ENCODE peak calls at places on chromosomes 12 and 14, in nine cellular contexts. M is NCI-H1105; R is activated gamma-delta T cell treated with Interleukin-2 at 50 U/mL for 16 hours; G is smooth muscle cell of the brain vasculature; Q is body of pancreas; O is myocyte; W is GM19239; Z is neural progenitor cell; C is activated T-helper 9 cell treated with anti-CD3 and anti-CD28 coated beads, Interleukin-2, amount 50 U/mL, for 16 hours. D is an unnamed sample.

GRCh38 chr14:53509845-53510244 is 356.7 kb upstream of the DDHD1 start:
- DNase-seq in W (no peak), R (no peak), Q (no peak), G (no peak), Z (no peak), O (peak; percentile 79), M (no peak), C (no peak), D (no peak)

GRCh38 chr12:49014547-49014946 is 4.0 kb downstream of the PRKAG1 start:
- DNase-seq in C (no peak), W (no peak), Z (no peak), Q (no peak), R (no peak), M (no peak), O (peak; percentile 71), G (no peak), D (no peak)

GRCh38 chr14:99968156-99968920 is 96.9 kb upstream of the EVL start:
- DNase-seq in Z (no peak), M (no peak), O (peak; percentile 67), W (no peak), C (no peak), R (no peak), G (peak; percentile 29), Q (no peak), D (no peak)

GRCh38 chr12:71755146-71755892 is 656 bp downstream of the RAB21 start:
- DNase-seq in R (peak; percentile 34), C (peak; percentile 51), Q (no peak), Z (peak; percentile 12), O (peak; percentile 43), M (no peak), G (no peak), W (peak; percentile 39), D (no peak)

GRCh38 chr14:101334656-101335055 is 226.6 kb upstream of the DIO3 start:
- DNase-seq in M (no peak), W (no peak), C (no peak), G (no peak), O (no peak), Q (no peak), Z (peak; percentile 87), R (no peak), D (no peak)

GRCh38 chr14:78606111-78606510 is 435.9 kb downstream of the NRXN3 start:
- DNase-seq in O (peak; percentile 20), Z (no peak), Q (no peak), W (no peak), G (no peak), C (no peak), R (no peak), M (no peak), D (no peak)

GRCh38 chr12:47773062-47773857 is at the start of gene SLC48A1:
- DNase-seq in Q (peak; percentile 81), C (peak; percentile 62), R (peak; percentile 65), G (no peak), Z (peak; percentile 93), O (peak; percentile 66), W (peak; percentile 95), M (peak; percentile 73), D (peak; percentile 19)

GRCh38 chr12:2489266-2489665 is 305.5 kb upstream of the FKBP4 start:
- DNase-seq in W (no peak), Z (peak; percentile 18), M (no peak), R (no peak), G (no peak), Q (no peak), C (no peak), O (no peak), D (peak; percentile 76)

GRCh38 chr14:55578511-55578910 is 1.5 kb upstream of the KTN1 start:
- DNase-seq in G (no peak), W (no peak), Q (no peak), Z (peak; percentile 38), O (peak; percentile 61), R (no peak), M (no peak), C (no peak), D (no peak)